ENCODE peak calls at places on chromosomes 1 and 21, in seven cellular contexts. W is epithelial cell of esophagus, X is fibroblast of the aortic adventitia, C is heart left ventricle, G is astrocyte of the spinal cord, V is GM12865, O is AG09309. D is an unnamed sample.
A peak's percentile ranks its signal among the peaks of the same experiment; 100 is the strongest.

GRCh38 chr1:31669786-31670582 is 25.3 kb upstream of the PEF1 start:
- DNase-seq in C (peak; percentile 83), W (peak; percentile 88), V (no peak), O (no peak), X (peak; percentile 53), G (peak; percentile 68), D (peak; percentile 62)

GRCh38 chr1:87331319-87332269 is 2.9 kb downstream of the LMO4 start:
- DNase-seq in X (peak; percentile 61), C (peak; percentile 79), V (peak; percentile 83), W (peak; percentile 91), G (peak; percentile 73), O (no peak), D (peak; percentile 69)

GRCh38 chr1:60173006-60173405 is 99.4 kb upstream of the C1orf87 start:
- DNase-seq in X (no peak), G (no peak), V (no peak), C (no peak), W (no peak), O (no peak), D (no peak)

GRCh38 chr1:232508161-232508661 is 121.7 kb downstream of the SIPA1L2 start:
- DNase-seq in X (no peak), G (no peak), W (no peak), V (no peak), O (no peak), C (peak; percentile 33), D (no peak)

GRCh38 chr21:34565238-34565637 is 49.7 kb downstream of the RCAN1 start:
- DNase-seq in G (no peak), X (no peak), V (no peak), W (no peak), O (no peak), C (no peak), D (no peak)

GRCh38 chr1:235919797-235920475 is 53.2 kb upstream of the LYST start:
- DNase-seq in G (peak; percentile 85), V (no peak), W (peak; percentile 92), C (no peak), O (peak; percentile 51), X (peak; percentile 90), D (peak; percentile 84)

GRCh38 chr1:15116966-15117365 is 36.6 kb upstream of the TMEM51 start:
- DNase-seq in X (no peak), W (peak; percentile 13), G (no peak), O (no peak), V (no peak), C (peak; percentile 12), D (no peak)

GRCh38 chr1:11951901-11952300 is 17.4 kb downstream of the PLOD1 start:
- DNase-seq in V (no peak), C (no peak), G (no peak), W (no peak), O (no peak), X (no peak), D (no peak)

GRCh38 chr1:53359934-53360276 is 32.0 kb upstream of the LRP8 start:
- DNase-seq in O (no peak), G (no peak), X (no peak), C (no peak), V (no peak), W (no peak), D (no peak)

GRCh38 chr1:183807549-183808168 is 2.7 kb downstream of the RGL1 start:
- DNase-seq in X (peak; percentile 66), V (peak; percentile 83), O (no peak), W (peak; percentile 82), G (peak; percentile 73), C (peak; percentile 42), D (peak; percentile 26)

GRCh38 chr21:35159881-35160280 is 110.8 kb upstream of the RUNX1 start:
- DNase-seq in V (no peak), W (peak; percentile 88), O (no peak), G (peak; percentile 60), X (peak; percentile 56), C (no peak), D (peak; percentile 82)

GRCh38 chr1:206998811-206999210 is 28.6 kb upstream of the FCAMR start:
- DNase-seq in V (no peak), O (no peak), X (no peak), C (no peak), W (peak; percentile 66), G (no peak), D (no peak)

GRCh38 chr1:203072002-203072607 is 13.7 kb downstream of the MYOG start:
- DNase-seq in X (no peak), C (no peak), G (no peak), V (no peak), W (no peak), O (no peak), D (no peak)

GRCh38 chr21:40335689-40336088 is 468.5 kb downstream of the PCP4 start:
- DNase-seq in O (no peak), V (no peak), G (no peak), C (no peak), X (no peak), W (no peak), D (no peak)

GRCh38 chr1:6864166-6864565 is 78.9 kb downstream of the CAMTA1 start:
- DNase-seq in X (no peak), V (no peak), G (peak; percentile 15), O (no peak), W (peak; percentile 41), C (no peak), D (no peak)

GRCh38 chr1:19309123-19309813 is 2.7 kb downstream of the AKR7A2 start:
- DNase-seq in W (peak; percentile 37), X (peak; percentile 62), C (no peak), O (no peak), V (no peak), G (peak; percentile 81), D (peak; percentile 54)

GRCh38 chr21:32302560-32302959 is 3.9 kb downstream of the MRAP start:
- DNase-seq in W (no peak), O (no peak), G (no peak), X (no peak), C (no peak), V (no peak), D (no peak)

GRCh38 chr1:226082587-226082917 is 20.0 kb downstream of the H3-3A start:
- DNase-seq in C (no peak), O (no peak), W (no peak), G (no peak), V (no peak), X (no peak), D (no peak)

GRCh38 chr1:45615885-45616284 is 8.0 kb downstream of the CCDC17 start:
- DNase-seq in X (no peak), G (no peak), V (no peak), O (no peak), W (no peak), C (no peak), D (no peak)

GRCh38 chr1:57683037-57683928 is 259.4 kb upstream of the DAB1 start:
- DNase-seq in X (no peak), W (no peak), O (no peak), G (no peak), V (no peak), C (no peak), D (no peak)

GRCh38 chr21:45138199-45139002 is 64.0 kb downstream of the ADARB1 start:
- DNase-seq in O (no peak), W (peak; percentile 75), G (peak; percentile 58), V (peak; percentile 74), X (peak; percentile 70), C (peak; percentile 64), D (peak; percentile 80)

GRCh38 chr1:20376880-20377494 is 86.3 kb downstream of the VWA5B1 start:
- DNase-seq in V (peak; percentile 45), C (no peak), O (no peak), W (peak; percentile 42), X (peak; percentile 55), G (peak; percentile 33), D (peak; percentile 58)

GRCh38 chr21:31459457-31459856 is 115.4 kb upstream of the TIAM1 start:
- DNase-seq in V (no peak), C (no peak), X (no peak), O (no peak), W (peak; percentile 16), G (no peak), D (no peak)

DNA sequence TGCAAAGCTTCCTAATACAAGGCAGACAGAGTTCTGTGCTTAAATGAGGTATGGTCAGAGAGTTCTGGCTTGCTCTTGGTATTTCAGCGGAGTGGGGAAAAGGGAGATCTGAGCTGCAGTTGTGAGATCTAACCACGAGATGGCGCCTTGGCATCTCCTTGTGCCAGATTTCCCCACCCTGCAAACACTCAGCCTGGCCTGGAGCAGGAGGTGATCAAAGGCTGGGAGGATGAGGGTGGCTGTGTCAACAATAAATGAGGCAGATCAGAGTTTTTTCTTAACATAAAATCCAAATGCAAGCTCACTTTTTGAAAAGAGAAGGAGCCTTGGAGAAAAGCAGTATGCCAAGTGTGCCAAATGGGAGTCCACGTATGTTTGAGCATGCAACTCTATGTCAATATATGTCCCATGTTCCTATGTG is 4.1 kb upstream of the TFAP2E start:
- DNase-seq in O (no peak), X (peak; percentile 76), C (peak; percentile 58), W (peak; percentile 70), V (peak; percentile 73), G (peak; percentile 61), D (peak; percentile 79)
- TF ChIP-seq CTCF in O (peak; percentile 90), X (peak; percentile 85), C (peak; percentile 82), W (peak; percentile 94), V (peak; percentile 87), G (peak; percentile 88), D (peak; percentile 90)

DNA sequence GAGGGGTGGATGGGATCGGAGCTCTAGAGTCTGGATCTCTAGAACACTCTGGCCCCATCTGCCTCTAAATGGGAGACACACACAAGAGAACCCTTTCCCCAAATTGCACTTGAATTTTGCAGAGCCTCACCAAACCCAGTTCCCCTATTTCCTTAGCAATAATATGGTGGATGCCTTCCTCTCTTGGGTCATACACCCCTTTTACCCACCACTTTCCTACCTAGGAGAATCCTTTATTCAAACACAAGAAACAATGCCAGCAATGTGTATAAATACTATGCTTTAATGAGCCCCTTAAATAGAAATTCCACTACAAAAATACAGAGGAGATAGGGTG is 753 bp upstream of the SF3B4 start:
- DNase-seq in G (no peak), V (no peak), C (no peak), W (no peak), X (no peak), O (no peak), D (no peak)
- H3K4me3 ChIP-seq in G (peak overlapping the region; percentile 87), V (peak overlapping the region; percentile 98), C (peak overlapping the region; percentile 97), W (peak overlapping the region; percentile 97), X (peak overlapping the region; percentile 88), O (peak overlapping the region; percentile 93), D (peak overlapping the region; percentile 80)

DNA sequence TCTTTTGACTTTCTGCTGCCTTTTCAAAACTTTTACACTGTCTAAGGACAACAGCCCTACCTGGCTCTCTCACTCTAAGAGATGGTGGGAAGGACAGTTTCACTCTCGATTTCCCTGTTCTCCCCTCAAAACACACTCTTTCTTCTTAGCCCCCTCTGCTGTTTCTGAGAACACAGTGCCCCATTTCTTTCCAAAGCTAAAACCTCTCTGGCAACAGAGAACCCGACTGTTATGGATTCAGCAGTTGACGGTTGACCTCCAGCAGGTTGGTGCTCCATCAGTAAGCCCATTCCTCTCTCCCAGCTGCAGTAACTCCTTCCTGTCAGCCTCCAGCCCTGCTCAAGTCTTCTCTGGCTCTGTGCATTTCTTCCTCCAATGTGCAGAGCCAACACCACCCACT is 88.2 kb upstream of the ABCD3 start:
- DNase-seq in X (peak; percentile 78), C (no peak), W (peak; percentile 29), G (peak; percentile 71), V (peak; percentile 6), O (no peak), D (peak; percentile 79)
- TF ChIP-seq CTCF in X (peak; percentile 76), C (peak; percentile 57), W (no peak), G (peak; percentile 74), V (no peak), O (peak; percentile 69), D (peak; percentile 79)

DNA sequence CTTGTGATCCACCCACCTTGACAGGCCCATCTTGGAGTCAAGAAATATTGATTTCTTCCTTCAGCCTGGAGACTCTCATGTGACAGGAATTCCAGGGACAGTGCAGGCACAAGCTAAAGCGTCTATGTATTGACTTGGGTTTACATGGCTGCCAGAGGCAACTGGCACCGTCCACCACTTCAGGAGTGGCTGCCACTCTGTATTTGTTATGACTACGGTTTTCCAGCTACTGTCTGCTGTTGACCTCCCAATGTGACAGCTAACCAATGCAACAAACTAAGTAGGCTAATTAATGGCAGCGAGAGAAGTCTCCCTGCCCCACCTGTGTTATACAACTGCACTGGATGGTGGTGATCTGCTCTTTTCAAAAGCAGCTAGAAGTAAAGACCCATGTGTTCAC is 56.9 kb downstream of the CD58 start:
- DNase-seq in O (no peak), X (no peak), G (no peak), V (no peak), C (peak; percentile 75), W (no peak), D (no peak)
- H3K4me3 ChIP-seq in O (no peak overlapping the region), X (no peak overlapping the region), G (no peak overlapping the region), V (no peak overlapping the region), C (no peak overlapping the region), W (no peak overlapping the region), D (no peak overlapping the region)

D was measured in fibroblast of pulmonary artery.